ENCODE peak calls at places on chromosomes 3 and 15, in four cellular contexts. A, G, P and L are unnamed samples.

GRCh38 chr3:40096561-40097506 is 212.7 kb upstream of the EIF1B start:
- DNase-seq in G (peak), A (no peak), P (no peak), L (no peak)

GRCh38 chr3:192915306-192915705 is 2.4 kb downstream of the MB21D2 start:
- DNase-seq in G (no peak), A (peak), P (no peak), L (no peak)

GRCh38 chr3:196569003-196569516 is 600 bp downstream of the FBXO45 start:
- DNase-seq in A (peak), P (peak), G (peak), L (no peak)

GRCh38 chr3:195226900-195227447 is 44.0 kb downstream of the XXYLT1 start:
- DNase-seq in G (peak), A (no peak), P (peak), L (no peak)

GRCh38 chr3:125125822-125126245 is 70.0 kb upstream of the HEG1 start:
- DNase-seq in P (peak), A (no peak), G (no peak), L (no peak)

GRCh38 chr15:53811530-53811929 is 52.1 kb upstream of the WDR72 start:
- DNase-seq in A (peak), G (no peak), P (no peak), L (peak)

GRCh38 chr15:35696767-35697231 is 150.8 kb upstream of the DPH6 start:
- DNase-seq in G (no peak), A (no peak), P (no peak), L (no peak)

GRCh38 chr3:73254062-73254461 is 192.6 kb downstream of the EBLN2 start:
- DNase-seq in G (no peak), P (no peak), A (no peak), L (no peak)

GRCh38 chr15:78266229-78266628 is 1.9 kb downstream of the DNAJA4 start:
- DNase-seq in A (no peak), G (no peak), P (no peak), L (no peak)